ENCODE peak calls at places on chromosomes 13 and 19, in four cellular contexts. I is psoas muscle, F is adipocyte, O is transverse colon. Q is an unnamed sample.

GRCh38 chr19:17737690-17738153 is 13.6 kb upstream of the FCHO1 start:
- DNase-seq in F (no peak), O (no peak), I (no peak), Q (peak; percentile 14)

GRCh38 chr19:4372630-4373367 is 27.5 kb downstream of the SH3GL1 start:
- DNase-seq in O (no peak), F (no peak), I (no peak), Q (no peak)

GRCh38 chr13:47175172-47175806 is 278.4 kb upstream of the HTR2A start:
- DNase-seq in I (no peak), O (no peak), F (peak; percentile 47), Q (peak; percentile 76)

GRCh38 chr19:2634228-2634951 is 68.1 kb downstream of the GNG7 start:
- DNase-seq in I (no peak), F (no peak), O (no peak), Q (peak; percentile 49)

GRCh38 chr13:108322206-108322824 is 52.8 kb downstream of the TNFSF13B start:
- DNase-seq in O (no peak), F (peak; percentile 83), I (no peak), Q (peak; percentile 62)

GRCh38 chr13:98289339-98289935 is 112.4 kb upstream of the RNF113B start:
- DNase-seq in O (no peak), I (no peak), F (no peak), Q (no peak)

GRCh38 chr13:50529154-50529882 is 314.2 kb downstream of the DLEU7 start:
- DNase-seq in O (peak; percentile 84), I (peak; percentile 90), F (no peak), Q (peak; percentile 95)

GRCh38 chr13:49714757-49715156 is 23.5 kb upstream of the EBPL start:
- DNase-seq in O (no peak), F (no peak), I (no peak), Q (no peak)

GRCh38 chr13:96632536-96633320 is 361.5 kb downstream of the OXGR1 start:
- DNase-seq in I (no peak), O (no peak), F (no peak), Q (no peak)

GRCh38 chr19:53927745-53928144 is 18.7 kb downstream of the CACNG7 start:
- DNase-seq in I (no peak), O (no peak), F (peak; percentile 74), Q (peak; percentile 77)

GRCh38 chr19:35351441-35352176 is 3.9 kb downstream of the FFAR1 start:
- DNase-seq in F (no peak), I (no peak), O (no peak), Q (no peak)

GRCh38 chr13:41200126-41200525 is 5.8 kb upstream of the KBTBD7 start:
- DNase-seq in F (peak; percentile 77), I (no peak), O (no peak), Q (no peak)

GRCh38 chr19:46495789-46496099 is at the start of gene PNMA8B:
- DNase-seq in O (no peak), I (peak; percentile 78), F (peak; percentile 71), Q (peak; percentile 35)

GRCh38 chr19:10431943-10432735 is 11.8 kb downstream of the PDE4A start:
- DNase-seq in I (peak; percentile 86), F (peak; percentile 79), O (peak; percentile 86), Q (peak; percentile 27)

GRCh38 chr13:21435710-21436151 is 23.4 kb downstream of the ZDHHC20 start:
- DNase-seq in O (peak; percentile 63), I (no peak), F (peak; percentile 66), Q (peak; percentile 91)
- H3K4me3 ChIP-seq in O (no peak overlapping the region), I (peak overlapping the region; percentile 12), F (peak overlapping the region; percentile 66), Q (peak overlapping the region; percentile 49)

GRCh38 chr13:110551284-110551683 is 10.2 kb downstream of the RAB20 start:
- DNase-seq in F (no peak), I (no peak), O (no peak), Q (no peak)
- H3K4me3 ChIP-seq in F (no peak overlapping the region), I (no peak overlapping the region), O (no peak overlapping the region), Q (no peak overlapping the region)

GRCh38 chr19:6088677-6089063 is 21.6 kb downstream of the RFX2 start:
- DNase-seq in O (no peak), I (no peak), F (no peak), Q (peak; percentile 82)

GRCh38 chr19:6090634-6091033 is 19.7 kb downstream of the RFX2 start:
- DNase-seq in I (no peak), O (no peak), F (no peak), Q (no peak)

GRCh38 chr19:6092329-6093286 is 17.7 kb downstream of the RFX2 start:
- DNase-seq in O (peak; percentile 91), F (peak; percentile 88), I (peak; percentile 87), Q (peak; percentile 87)

GRCh38 chr19:6095760-6096159 is 14.5 kb downstream of the RFX2 start:
- DNase-seq in O (no peak), F (no peak), I (no peak), Q (no peak)

DNA sequence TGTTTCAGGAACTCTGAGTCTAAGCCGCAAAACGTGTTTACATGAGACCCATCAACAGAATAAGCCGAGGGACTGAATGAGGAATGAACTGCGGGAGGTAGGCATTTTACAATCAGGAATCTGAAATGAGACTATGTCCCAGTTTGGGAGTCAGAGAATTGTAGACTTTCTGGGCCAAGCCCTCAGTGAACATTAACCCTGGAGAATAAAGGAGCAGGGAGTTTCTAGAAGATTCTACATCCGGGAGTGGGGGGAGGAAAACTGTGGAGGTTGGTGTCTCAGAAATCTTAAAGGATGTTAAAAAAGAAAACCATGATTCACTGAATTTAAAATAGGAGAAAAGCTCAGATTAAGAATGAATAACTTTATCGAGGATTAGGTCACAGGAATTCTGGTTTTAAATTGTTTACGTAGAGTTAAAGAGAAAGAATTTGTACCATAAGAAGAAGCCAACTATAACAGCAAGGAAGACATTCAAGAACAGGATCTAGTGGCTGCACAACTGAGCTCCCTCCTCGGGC is 18.5 kb downstream of the RFX2 start:
- DNase-seq in I (no peak), O (peak; percentile 50), F (peak; percentile 57), Q (peak; percentile 80)
- H3K4me3 ChIP-seq in I (peak overlapping the region; percentile 30), O (no peak overlapping the region), F (peak overlapping the region; percentile 69), Q (peak overlapping the region; percentile 53)

GRCh38 chr13:26942184-26942583 is 181.6 kb upstream of the GPR12 start:
- DNase-seq in O (no peak), F (no peak), I (no peak), Q (no peak)
- H3K4me3 ChIP-seq in O (no peak overlapping the region), F (no peak overlapping the region), I (no peak overlapping the region), Q (no peak overlapping the region)

GRCh38 chr19:8342316-8342683 is 762 bp downstream of the KANK3 start:
- DNase-seq in F (no peak), O (no peak), I (peak; percentile 59), Q (no peak)

GRCh38 chr19:8338835-8339234 is 4.2 kb downstream of the KANK3 start:
- DNase-seq in O (no peak), I (peak; percentile 5), F (no peak), Q (no peak)

GRCh38 chr19:8340341-8341096 is 2.5 kb downstream of the KANK3 start:
- DNase-seq in O (peak; percentile 30), F (no peak), I (peak; percentile 82), Q (no peak)

GRCh38 chr19:8343483-8343844 is 402 bp upstream of the KANK3 start:
- DNase-seq in F (no peak), I (no peak), O (no peak), Q (no peak)

DNA sequence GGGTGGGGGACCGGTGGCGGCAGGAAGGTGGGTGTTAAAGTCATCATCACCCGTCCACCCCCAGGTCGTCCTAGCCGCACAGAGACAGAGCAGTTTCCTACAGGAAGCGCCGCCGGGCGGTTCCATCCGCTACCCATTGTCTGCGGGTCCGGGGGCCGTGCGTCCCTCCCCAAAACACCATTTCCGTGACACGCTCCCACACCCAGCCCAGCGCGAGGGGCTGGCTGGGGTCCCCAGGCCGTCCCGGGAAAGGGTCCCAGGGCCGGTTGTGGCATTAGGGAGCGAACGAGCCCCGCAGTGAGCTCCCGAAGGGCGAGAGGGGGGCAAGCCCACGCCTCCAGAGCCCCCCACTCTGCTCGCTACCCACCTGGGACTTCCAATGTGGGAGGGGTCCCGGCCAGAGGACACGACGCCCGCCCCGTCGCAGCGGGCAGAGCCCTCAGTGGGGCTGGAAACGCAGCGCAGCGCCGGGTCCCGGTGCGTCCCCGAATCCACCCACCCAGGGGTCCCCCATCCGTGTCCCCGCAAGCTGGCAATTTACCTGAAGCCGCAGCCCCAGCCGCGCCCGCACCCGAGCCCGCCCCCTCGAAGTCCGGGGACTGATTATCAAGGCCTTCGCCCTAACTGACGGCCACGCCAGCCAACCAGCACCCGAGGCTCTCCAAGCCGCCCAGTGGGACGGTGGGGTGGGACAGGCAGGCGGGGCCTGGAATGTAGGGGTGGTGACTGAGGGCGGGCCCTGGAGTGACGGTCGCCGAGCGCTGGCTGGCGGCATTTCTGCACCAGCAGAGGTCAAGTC is at the start of gene KANK3:
- DNase-seq in I (peak; percentile 96), F (peak; percentile 92), O (peak; percentile 95), Q (peak; percentile 87)
- H3K4me3 ChIP-seq in I (peak within 1 kb of the TSS; percentile 68), F (peak within 1 kb of the TSS; percentile 66), O (peak within 1 kb of the TSS; percentile 2), Q (peak within 1 kb of the TSS; percentile 37)

GRCh38 chr13:59368652-59369051 is 795.1 kb downstream of the DIAPH3 start:
- DNase-seq in O (no peak), I (no peak), F (no peak), Q (no peak)

GRCh38 chr13:59374720-59375119 is 789.0 kb downstream of the DIAPH3 start:
- DNase-seq in O (no peak), F (no peak), I (no peak), Q (no peak)

GRCh38 chr13:59367467-59367866 is 796.3 kb downstream of the DIAPH3 start:
- DNase-seq in O (no peak), I (no peak), F (no peak), Q (no peak)

GRCh38 chr13:59371229-59371628 is 792.5 kb downstream of the DIAPH3 start:
- DNase-seq in F (no peak), O (no peak), I (no peak), Q (no peak)

GRCh38 chr13:59373341-59373740 is 790.4 kb downstream of the DIAPH3 start:
- DNase-seq in I (no peak), O (no peak), F (no peak), Q (no peak)
- H3K4me3 ChIP-seq in I (no peak overlapping the region), O (no peak overlapping the region), F (no peak overlapping the region), Q (no peak overlapping the region)

DNA sequence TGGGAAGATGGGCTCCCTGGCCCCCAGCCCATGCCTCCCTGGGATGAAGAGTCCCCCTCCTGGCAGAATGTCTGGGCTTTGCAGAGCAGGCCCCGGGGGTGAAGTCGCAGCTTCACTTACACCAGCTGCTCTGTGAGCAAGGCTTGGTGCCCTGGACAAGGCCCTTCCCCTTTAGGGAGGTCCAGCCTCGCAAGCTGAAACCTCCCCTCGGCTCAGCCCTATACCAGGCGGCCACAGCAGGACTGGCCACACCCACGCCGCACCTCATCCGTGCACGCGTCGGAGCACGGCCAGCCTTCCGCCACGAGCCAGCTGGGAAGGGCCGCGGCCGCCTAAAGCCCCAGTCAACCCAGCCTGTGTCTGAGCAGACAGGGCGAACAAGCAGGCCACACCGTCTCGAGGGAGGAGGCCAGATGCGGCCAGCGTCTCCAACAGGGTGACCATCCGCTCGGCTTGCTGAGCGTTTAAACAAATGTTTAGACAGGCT is 83.2 kb upstream of the MCF2L start:
- DNase-seq in O (peak; percentile 85), I (peak; percentile 82), F (peak; percentile 85), Q (peak; percentile 81)
- H3K4me3 ChIP-seq in O (no peak overlapping the region), I (no peak overlapping the region), F (peak overlapping the region; percentile 73), Q (peak overlapping the region; percentile 29)

DNA sequence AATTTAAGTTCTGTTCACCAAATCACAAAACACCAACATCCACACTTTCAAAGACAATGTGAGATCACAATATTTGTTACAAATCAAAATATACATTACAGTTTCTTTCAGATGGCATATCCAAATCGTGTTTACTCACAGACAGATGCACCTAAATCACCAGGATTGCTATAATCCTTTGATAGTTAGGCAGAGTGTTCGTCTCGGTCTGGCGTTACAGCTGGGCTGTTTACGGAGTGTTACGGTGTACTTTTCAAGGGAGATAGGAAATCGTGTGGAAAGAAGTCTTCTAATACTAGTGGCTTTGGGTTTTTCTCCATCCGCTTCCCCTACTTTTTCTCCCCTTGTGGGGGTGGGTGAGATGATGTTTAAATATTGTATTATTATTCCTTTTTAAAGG is 1.9 kb downstream of the MAB21L1 start:
- DNase-seq in O (no peak), I (no peak), F (peak; percentile 32), Q (peak; percentile 43)
- H3K4me3 ChIP-seq in O (no peak overlapping the region), I (peak overlapping the region; percentile 70), F (peak overlapping the region; percentile 92), Q (peak overlapping the region; percentile 73)

Q was measured in fibroblast of the aortic adventitia.